ENCODE peak calls at places on chromosomes 16 and 17, in four cellular contexts. Y is mammary epithelial cell, S is hepatic stellate cell, Z is CMK. I is an unnamed sample.

GRCh38 chr16:23434380-23434779 is 18.6 kb downstream of the COG7 start:
- DNase-seq in Y (peak), S (peak), Z (no peak), I (peak)

GRCh38 chr17:5705081-5705875 is 121.0 kb upstream of the NLRP1 start:
- DNase-seq in Y (no peak), S (peak), Z (no peak), I (peak)

GRCh38 chr17:82053130-82053529 is 1.4 kb downstream of the GPS1 start:
- DNase-seq in Y (no peak), S (no peak), Z (no peak), I (no peak)

GRCh38 chr16:85912271-85912974 is 13.5 kb downstream of the IRF8 start:
- DNase-seq in Y (no peak), S (no peak), Z (no peak), I (no peak)

GRCh38 chr16:29705030-29705429 is 26.1 kb downstream of the QPRT start:
- DNase-seq in Y (no peak), S (no peak), Z (no peak), I (no peak)

GRCh38 chr16:58196898-58197313 is 1.0 kb downstream of the CSNK2A2 start:
- DNase-seq in Y (peak), S (peak), Z (no peak), I (peak)

GRCh38 chr16:27286446-27286845 is 17.9 kb upstream of the NSMCE1 start:
- DNase-seq in Y (peak), S (peak), Z (no peak), I (peak)

GRCh38 chr16:2468725-2469398 is 2.2 kb upstream of the NTN3 start:
- DNase-seq in Y (no peak), S (peak), Z (no peak), I (no peak)

GRCh38 chr16:10752843-10753523 is 9.3 kb downstream of the NUBP1 start:
- DNase-seq in Y (no peak), S (no peak), Z (no peak), I (no peak)

GRCh38 chr17:2685696-2686095 is 25.9 kb downstream of the CLUH start:
- DNase-seq in Y (no peak), S (no peak), Z (no peak), I (no peak)

GRCh38 chr16:66480265-66481080 is 53.4 kb downstream of the BEAN1 start:
- DNase-seq in Y (peak), S (no peak), Z (no peak), I (no peak)

I was measured in AG08396.